ENCODE peak calls at places on chromosomes 3 and 15, in four cellular contexts. Z, E, D and B are unnamed samples.

GRCh38 chr3:45677045-45677436 is 12.2 kb upstream of the SACM1L start:
- DNase-seq in Z (peak; percentile 70), E (peak; percentile 94), D (peak; percentile 83), B (no peak)

GRCh38 chr3:108302570-108302969 is 6.2 kb downstream of the HHLA2 start:
- DNase-seq in Z (no peak), E (no peak), D (no peak), B (no peak)

GRCh38 chr3:49470714-49471420 is 800 bp downstream of the DAG1 start:
- DNase-seq in Z (no peak), E (peak; percentile 39), D (no peak), B (no peak)

GRCh38 chr15:28047277-28047676 is 51.8 kb downstream of the OCA2 start:
- DNase-seq in Z (no peak), E (no peak), D (no peak), B (no peak)

GRCh38 chr3:98171066-98171465 is 4.6 kb downstream of the OR5H15 start:
- DNase-seq in Z (no peak), E (no peak), D (no peak), B (no peak)

GRCh38 chr3:46643701-46644100 is 31.4 kb downstream of the FAM240A start:
- DNase-seq in Z (no peak), E (no peak), D (no peak), B (no peak)

GRCh38 chr15:68608206-68608843 is 29.5 kb downstream of the CORO2B start:
- DNase-seq in Z (no peak), E (peak; percentile 45), D (peak; percentile 16), B (no peak)

GRCh38 chr3:25863560-25863959 is 73.7 kb downstream of the OXSM start:
- DNase-seq in Z (no peak), E (no peak), D (no peak), B (no peak)

GRCh38 chr3:82505079-82505756 is 743.8 kb upstream of the GBE1 start:
- DNase-seq in Z (no peak), E (no peak), D (no peak), B (no peak)

GRCh38 chr3:77247817-77248216 is 207.9 kb downstream of the ROBO2 start:
- DNase-seq in Z (no peak), E (no peak), D (no peak), B (no peak)

GRCh38 chr15:90141646-90142045 is 39.4 kb upstream of the IDH2 start:
- DNase-seq in Z (no peak), E (peak; percentile 31), D (peak; percentile 26), B (peak; percentile 39)

GRCh38 chr3:171442184-171442583 is 18.0 kb downstream of the TNIK start:
- DNase-seq in Z (no peak), E (no peak), D (no peak), B (no peak)

GRCh38 chr3:169171739-169172138 is 491.8 kb downstream of the MECOM start:
- DNase-seq in Z (no peak), E (no peak), D (peak; percentile 20), B (no peak)

GRCh38 chr3:18288243-18288642 is 136.9 kb downstream of the SATB1 start:
- DNase-seq in Z (no peak), E (no peak), D (no peak), B (no peak)

GRCh38 chr3:123586966-123587365 is 2.1 kb upstream of the HACD2 start:
- DNase-seq in Z (no peak), E (peak; percentile 56), D (peak; percentile 49), B (no peak)

GRCh38 chr3:43162573-43163084 is 56.8 kb upstream of the POMGNT2 start:
- DNase-seq in Z (no peak), E (no peak), D (no peak), B (no peak)

GRCh38 chr3:8488436-8488835 is 13.2 kb upstream of the LMCD1 start:
- DNase-seq in Z (no peak), E (no peak), D (peak; percentile 67), B (no peak)

GRCh38 chr3:133448478-133449122 is 48.7 kb downstream of the BFSP2 start:
- DNase-seq in Z (no peak), E (no peak), D (no peak), B (no peak)

GRCh38 chr15:83323296-83323711 is 38.8 kb upstream of the BNC1 start:
- DNase-seq in Z (no peak), E (peak; percentile 96), D (peak; percentile 96), B (peak; percentile 32)

GRCh38 chr15:70376929-70377691 is 279.4 kb upstream of the TLE3 start:
- DNase-seq in Z (peak; percentile 72), E (peak; percentile 67), D (peak; percentile 76), B (no peak)

GRCh38 chr3:44966795-44967278 is 9.1 kb downstream of the ZDHHC3 start:
- DNase-seq in Z (no peak), E (no peak), D (peak; percentile 6), B (no peak)

GRCh38 chr3:185915642-185916041 is 22.2 kb downstream of the TRA2B start:
- DNase-seq in Z (no peak), E (no peak), D (no peak), B (no peak)

GRCh38 chr15:62071711-62072308 is 5.0 kb downstream of the C2CD4A start:
- DNase-seq in Z (no peak), E (peak; percentile 68), D (peak; percentile 55), B (no peak)

GRCh38 chr15:69325456-69325971 is 26.8 kb downstream of the PAQR5 start:
- DNase-seq in Z (no peak), E (no peak), D (no peak), B (no peak)

GRCh38 chr3:27105904-27106303 is 263.3 kb downstream of the NEK10 start:
- DNase-seq in Z (no peak), E (no peak), D (no peak), B (no peak)

GRCh38 chr3:64445318-64446300 is 220.3 kb upstream of the PRICKLE2 start:
- DNase-seq in Z (peak; percentile 86), E (peak; percentile 59), D (peak; percentile 15), B (no peak)

GRCh38 chr3:44648564-44649229 is at the start of gene ZNF35:
- DNase-seq in Z (peak; percentile 90), E (peak; percentile 95), D (peak; percentile 90), B (peak; percentile 74)

GRCh38 chr3:65979152-65979551 is 59.6 kb downstream of the MAGI1 start:
- DNase-seq in Z (no peak), E (peak; percentile 93), D (peak; percentile 94), B (no peak)

GRCh38 chr3:185789891-185790830 is 34.7 kb downstream of the IGF2BP2 start:
- DNase-seq in Z (no peak), E (no peak), D (no peak), B (no peak)

DNA sequence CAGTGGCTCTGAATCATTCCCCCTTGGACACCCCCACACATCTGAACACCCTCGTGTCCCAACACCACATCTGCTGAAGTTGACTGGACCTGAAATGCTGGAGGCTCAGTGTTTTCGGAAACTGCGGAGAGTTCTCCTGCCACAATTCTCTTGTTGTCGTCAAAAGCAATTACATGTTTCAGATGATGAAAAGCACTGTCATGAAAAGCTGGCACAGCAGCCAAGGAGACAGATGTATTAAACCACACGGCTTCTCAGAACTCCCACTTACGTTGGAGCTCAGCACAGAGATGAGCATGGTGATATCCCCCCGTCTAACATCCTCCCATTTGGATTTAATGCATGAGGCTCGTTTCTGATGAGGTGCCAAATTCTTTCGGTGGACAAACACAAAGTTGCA is 180.1 kb downstream of the RORA start:
- DNase-seq in Z (no peak), E (peak; percentile 28), D (peak; percentile 72), B (no peak)
- H3K4me3 ChIP-seq in Z (no peak overlapping the region), E (no peak overlapping the region), D (no peak overlapping the region), B (no peak overlapping the region)

DNA sequence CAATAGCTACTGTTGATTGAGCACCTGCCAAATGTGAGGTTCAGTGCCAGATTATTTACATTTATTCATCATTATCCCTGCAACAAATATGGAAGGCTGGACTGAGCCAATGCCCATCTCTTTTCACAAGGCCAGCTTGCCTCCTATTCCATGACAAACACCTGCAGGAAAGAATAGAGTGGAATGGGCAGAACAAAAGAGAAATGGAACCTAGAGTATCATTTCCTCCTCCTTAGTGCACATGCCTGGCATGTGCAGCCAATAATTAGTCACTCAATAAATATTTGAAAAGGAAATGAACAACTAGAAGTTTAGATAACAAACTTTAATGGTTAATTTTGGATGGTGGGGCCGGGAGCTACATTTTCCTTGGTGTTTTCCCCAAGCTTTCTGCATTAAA is 61.4 kb upstream of the MYRIP start:
- DNase-seq in Z (no peak), E (peak; percentile 12), D (no peak), B (no peak)
- H3K4me3 ChIP-seq in Z (no peak overlapping the region), E (no peak overlapping the region), D (no peak overlapping the region), B (no peak overlapping the region)

GRCh38 chr15:56320316-56320715 is 44.9 kb upstream of the TEX9 start:
- DNase-seq in Z (no peak), E (no peak), D (no peak), B (no peak)
- H3K4me3 ChIP-seq in Z (no peak overlapping the region), E (no peak overlapping the region), D (no peak overlapping the region), B (no peak overlapping the region)

GRCh38 chr15:41501191-41501917 is 7.7 kb downstream of the ITPKA start:
- DNase-seq in Z (peak; percentile 71), E (peak; percentile 65), D (no peak), B (no peak)
- H3K4me3 ChIP-seq in Z (peak overlapping the region; percentile 29), E (no peak overlapping the region), D (peak overlapping the region; percentile 26), B (peak overlapping the region; percentile 4)

GRCh38 chr3:172447611-172448579 is at the start of gene GHSR:
- DNase-seq in Z (no peak), E (no peak), D (no peak), B (no peak)
- H3K4me3 ChIP-seq in Z (no peak within 1 kb of the TSS), E (no peak within 1 kb of the TSS), D (no peak within 1 kb of the TSS), B (no peak within 1 kb of the TSS)

GRCh38 chr15:96325579-96326331 is 4.7 kb upstream of the NR2F2 start:
- DNase-seq in Z (no peak), E (peak; percentile 65), D (no peak), B (no peak)
- H3K4me3 ChIP-seq in Z (peak overlapping the region; percentile 65), E (peak overlapping the region; percentile 86), D (peak overlapping the region; percentile 83), B (peak overlapping the region; percentile 70)

DNA sequence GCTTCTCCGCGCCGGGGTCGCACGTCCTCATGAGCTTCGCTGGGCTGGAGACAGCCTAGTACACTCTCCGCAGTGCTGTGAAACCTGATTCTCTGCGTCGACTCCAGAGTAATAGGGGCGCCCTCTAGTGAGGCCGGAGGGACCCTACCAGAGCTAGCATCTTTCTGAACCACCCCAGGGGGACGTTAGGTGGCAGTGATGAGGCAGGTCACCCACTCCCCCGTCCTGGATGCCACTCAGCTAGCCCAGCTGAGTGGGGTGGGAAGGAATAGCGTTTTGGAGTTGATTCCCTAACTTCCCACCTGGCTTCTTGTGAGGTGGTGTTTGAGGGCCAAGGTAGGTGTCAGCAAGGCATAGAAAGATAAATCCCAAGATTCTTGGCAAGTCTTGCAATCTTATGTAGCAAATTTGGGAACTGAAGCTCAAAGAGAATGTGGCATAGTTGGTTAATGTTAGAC is 4.0 kb downstream of the DUOXA2 start:
- DNase-seq in Z (peak; percentile 85), E (peak; percentile 95), D (peak; percentile 81), B (peak; percentile 58)
- H3K4me3 ChIP-seq in Z (peak overlapping the region; percentile 23), E (no peak overlapping the region), D (no peak overlapping the region), B (no peak overlapping the region)

GRCh38 chr3:125024817-125025216 is 31.0 kb downstream of the HEG1 start:
- DNase-seq in Z (no peak), E (no peak), D (no peak), B (no peak)

GRCh38 chr3:125025647-125026046 is 30.1 kb downstream of the HEG1 start:
- DNase-seq in Z (no peak), E (no peak), D (no peak), B (no peak)

GRCh38 chr3:125028657-125029056 is 27.1 kb downstream of the HEG1 start:
- DNase-seq in Z (no peak), E (no peak), D (no peak), B (no peak)

GRCh38 chr3:125022186-125022585 is 33.6 kb downstream of the HEG1 start:
- DNase-seq in Z (no peak), E (no peak), D (no peak), B (no peak)

GRCh38 chr3:125023833-125024560 is 31.8 kb downstream of the HEG1 start:
- DNase-seq in Z (no peak), E (no peak), D (no peak), B (no peak)
- H3K4me3 ChIP-seq in Z (no peak overlapping the region), E (no peak overlapping the region), D (no peak overlapping the region), B (no peak overlapping the region)